ENCODE peak calls at places on chromosomes 4 and X, in four cellular contexts. E, J, T and Q are unnamed samples.

GRCh38 chr4:128061566-128062536 is 739 bp downstream of the LARP1B start:
- DNase-seq in E (peak), J (peak), T (peak), Q (peak)

GRCh38 chr4:141636771-141637460 is 533 bp downstream of the IL15 start:
- DNase-seq in E (peak), J (peak), T (peak), Q (peak)

GRCh38 chr4:11073621-11074051 is 355.1 kb downstream of the HS3ST1 start:
- DNase-seq in E (no peak), J (peak), T (no peak), Q (no peak)

GRCh38 chr4:3045500-3045850 is 28.9 kb downstream of the HTT-AS start:
- DNase-seq in E (no peak), J (peak), T (peak), Q (no peak)

GRCh38 chrX:19063030-19063429 is 59.2 kb downstream of the ADGRG2 start:
- DNase-seq in E (no peak), J (peak), T (no peak), Q (no peak)

GRCh38 chr4:153438916-153439756 is 27.0 kb upstream of the TMEM131L start:
- DNase-seq in E (no peak), J (no peak), T (peak), Q (no peak)

GRCh38 chr4:159777689-159778088 is 674.8 kb downstream of the RAPGEF2 start:
- DNase-seq in E (no peak), J (no peak), T (no peak), Q (no peak)

GRCh38 chrX:114580336-114580735 is 3.5 kb upstream of the HTR2C start:
- DNase-seq in E (peak), J (no peak), T (no peak), Q (no peak)

GRCh38 chr4:117488692-117489091 is 403.3 kb upstream of the TRAM1L1 start:
- DNase-seq in E (no peak), J (no peak), T (no peak), Q (no peak)

GRCh38 chr4:30001628-30002027 is 718.5 kb upstream of the PCDH7 start:
- DNase-seq in E (no peak), J (no peak), T (no peak), Q (no peak)

GRCh38 chrX:98294310-98294709 is 1410.6 kb downstream of the RPA4 start:
- DNase-seq in E (no peak), J (no peak), T (no peak), Q (no peak)

GRCh38 chr4:101855239-101855638 is 64.7 kb downstream of the BANK1 start:
- DNase-seq in E (no peak), J (no peak), T (no peak), Q (no peak)

GRCh38 chr4:83516042-83516772 is 19.7 kb upstream of the GPAT3 start:
- DNase-seq in E (no peak), J (peak), T (no peak), Q (no peak)

GRCh38 chr4:3756343-3757059 is 9.7 kb upstream of the ADRA2C start:
- DNase-seq in E (no peak), J (no peak), T (no peak), Q (no peak)

GRCh38 chr4:2624782-2625548 is 88.5 kb downstream of the FAM193A start:
- DNase-seq in E (no peak), J (no peak), T (no peak), Q (no peak)

GRCh38 chrX:130680164-130681035 is 222.6 kb downstream of the ENOX2 start:
- DNase-seq in E (no peak), J (peak), T (no peak), Q (peak)

GRCh38 chrX:103685396-103685795 is 1.1 kb downstream of the MORF4L2 start:
- DNase-seq in E (no peak), J (peak), T (no peak), Q (no peak)

GRCh38 chr4:1010522-1011021 is 854 bp upstream of the FGFRL1 start:
- DNase-seq in E (peak), J (peak), T (peak), Q (no peak)

GRCh38 chr4:134944115-134944514 is 742.5 kb upstream of the PABPC4L start:
- DNase-seq in E (no peak), J (no peak), T (no peak), Q (no peak)

GRCh38 chr4:184937745-184938144 is 80.5 kb upstream of the HELT start:
- DNase-seq in E (peak), J (no peak), T (no peak), Q (peak)

GRCh38 chrX:129690435-129690834 is 35.7 kb upstream of the APLN start:
- DNase-seq in E (no peak), J (peak), T (no peak), Q (no peak)

GRCh38 chrX:149283853-149284252 is 221.3 kb downstream of the IDS start:
- DNase-seq in E (no peak), J (no peak), T (no peak), Q (no peak)

GRCh38 chr4:47849466-47849865 is 11.6 kb upstream of the CORIN start:
- DNase-seq in E (no peak), J (no peak), T (no peak), Q (no peak)

GRCh38 chrX:69229436-69229835 is 64.2 kb upstream of the PJA1 start:
- DNase-seq in E (no peak), J (peak), T (no peak), Q (no peak)

GRCh38 chrX:28920554-28920953 is 333.3 kb downstream of the IL1RAPL1 start:
- DNase-seq in E (no peak), J (no peak), T (no peak), Q (peak)